ENCODE peak calls at places on chromosomes 6 and 20, in four cellular contexts. B, E, K and P are unnamed samples.

GRCh38 chr6:52953911-52954839 is 40.9 kb downstream of the GSTA4 start:
- DNase-seq in B (no peak), E (no peak), K (no peak), P (no peak)

GRCh38 chr6:37784585-37784967 is 35.0 kb upstream of the ZFAND3 start:
- DNase-seq in B (peak; percentile 25), E (no peak), K (peak; percentile 22), P (no peak)

GRCh38 chr6:85185977-85186376 is 263.9 kb upstream of the NT5E start:
- DNase-seq in B (no peak), E (no peak), K (no peak), P (no peak)

GRCh38 chr6:148426317-148426977 is 83.8 kb downstream of the SASH1 start:
- DNase-seq in B (no peak), E (no peak), K (no peak), P (no peak)

GRCh38 chr6:2546941-2547716 is 203.6 kb downstream of the MYLK4 start:
- DNase-seq in B (no peak), E (no peak), K (no peak), P (no peak)

GRCh38 chr20:48843125-48843806 is 15.5 kb upstream of the PREX1 start:
- DNase-seq in B (no peak), E (no peak), K (no peak), P (no peak)

GRCh38 chr6:56660374-56660730 is 17.7 kb upstream of the DST start:
- DNase-seq in B (no peak), E (no peak), K (no peak), P (no peak)

GRCh38 chr20:50312682-50313187 is 122.1 kb downstream of the CEBPB start:
- DNase-seq in B (no peak), E (no peak), K (peak; percentile 90), P (no peak)

GRCh38 chr20:58019850-58020625 is 208.4 kb downstream of the ANKRD60 start:
- DNase-seq in B (no peak), E (no peak), K (no peak), P (no peak)

GRCh38 chr20:48148020-48148419 is 362.7 kb upstream of the SULF2 start:
- DNase-seq in B (no peak), E (no peak), K (no peak), P (no peak)

GRCh38 chr20:40966103-40966502 is 62.5 kb upstream of the TOP1 start:
- DNase-seq in B (no peak), E (no peak), K (no peak), P (no peak)

GRCh38 chr20:9038791-9039190 is 30.1 kb upstream of the PLCB4 start:
- DNase-seq in B (no peak), E (no peak), K (no peak), P (no peak)

GRCh38 chr20:25579081-25579770 is 6.1 kb downstream of the NINL start:
- DNase-seq in B (no peak), E (peak; percentile 45), K (no peak), P (no peak)